ENCODE peak calls at places on chromosomes 16 and 17, in four cellular contexts. S is cardiac muscle cell, A is left ventricle myocardium inferior, U is RWPE1. T is an unnamed sample.

GRCh38 chr16:50478773-50479149 is 69.4 kb upstream of the NKD1 start:
- DNase-seq in S (no peak), U (no peak), A (no peak), T (no peak)

GRCh38 chr17:49741009-49741691 is 22.8 kb downstream of the FAM117A start:
- DNase-seq in U (no peak), S (peak; percentile 36), A (no peak), T (no peak)

GRCh38 chr16:1614226-1615102 is 2.3 kb downstream of the CRAMP1 start:
- DNase-seq in A (no peak), U (peak; percentile 57), S (peak; percentile 56), T (peak; percentile 84)

GRCh38 chr16:31421587-31421986 is 6.6 kb downstream of the COX6A2 start:
- DNase-seq in U (no peak), A (no peak), S (no peak), T (no peak)

GRCh38 chr16:81711609-81712329 is 67.3 kb upstream of the PLCG2 start:
- DNase-seq in S (peak; percentile 94), A (peak; percentile 8), U (peak; percentile 86), T (peak; percentile 86)

GRCh38 chr16:84557504-84557903 is 53.0 kb upstream of the MEAK7 start:
- DNase-seq in U (no peak), A (no peak), S (no peak), T (no peak)

GRCh38 chr16:66649636-66650205 is 45.2 kb downstream of the CMTM3 start:
- DNase-seq in A (no peak), S (no peak), U (no peak), T (no peak)

GRCh38 chr16:46894011-46894672 is 10.0 kb downstream of the GPT2 start:
- DNase-seq in A (peak; percentile 53), S (peak; percentile 68), U (no peak), T (no peak)

GRCh38 chr17:8105957-8106398 is 12.3 kb downstream of the ALOXE3 start:
- DNase-seq in A (no peak), U (peak; percentile 58), S (peak; percentile 69), T (no peak)

GRCh38 chr17:57940653-57941329 is 14.4 kb downstream of the CUEDC1 start:
- DNase-seq in S (no peak), A (no peak), U (no peak), T (no peak)

GRCh38 chr17:64622931-64623654 is 39.0 kb downstream of the SMURF2 start:
- DNase-seq in S (peak; percentile 72), A (no peak), U (peak; percentile 85), T (no peak)

GRCh38 chr17:76738468-76738850 is 540 bp downstream of the MFSD11 start:
- DNase-seq in A (no peak), S (no peak), U (no peak), T (no peak)

GRCh38 chr16:84084570-84085270 is 32.0 kb downstream of the MBTPS1 start:
- DNase-seq in A (peak; percentile 41), S (peak; percentile 72), U (peak; percentile 79), T (no peak)

GRCh38 chr17:41579484-41580243 is 7.0 kb downstream of the KRT14 start:
- DNase-seq in A (peak; percentile 59), U (peak; percentile 89), S (peak; percentile 81), T (peak; percentile 83)

GRCh38 chr17:47791025-47791424 is 30.6 kb downstream of the OSBPL7 start:
- DNase-seq in U (no peak), S (no peak), A (no peak), T (no peak)

GRCh38 chr17:47785538-47786123 is 36.0 kb downstream of the OSBPL7 start:
- DNase-seq in A (no peak), S (peak; percentile 55), U (no peak), T (no peak)

GRCh38 chr17:47792979-47793378 is 28.6 kb downstream of the OSBPL7 start:
- DNase-seq in S (no peak), A (no peak), U (no peak), T (no peak)

GRCh38 chr17:47792457-47792856 is 29.1 kb downstream of the OSBPL7 start:
- DNase-seq in S (no peak), U (no peak), A (no peak), T (no peak)

DNA sequence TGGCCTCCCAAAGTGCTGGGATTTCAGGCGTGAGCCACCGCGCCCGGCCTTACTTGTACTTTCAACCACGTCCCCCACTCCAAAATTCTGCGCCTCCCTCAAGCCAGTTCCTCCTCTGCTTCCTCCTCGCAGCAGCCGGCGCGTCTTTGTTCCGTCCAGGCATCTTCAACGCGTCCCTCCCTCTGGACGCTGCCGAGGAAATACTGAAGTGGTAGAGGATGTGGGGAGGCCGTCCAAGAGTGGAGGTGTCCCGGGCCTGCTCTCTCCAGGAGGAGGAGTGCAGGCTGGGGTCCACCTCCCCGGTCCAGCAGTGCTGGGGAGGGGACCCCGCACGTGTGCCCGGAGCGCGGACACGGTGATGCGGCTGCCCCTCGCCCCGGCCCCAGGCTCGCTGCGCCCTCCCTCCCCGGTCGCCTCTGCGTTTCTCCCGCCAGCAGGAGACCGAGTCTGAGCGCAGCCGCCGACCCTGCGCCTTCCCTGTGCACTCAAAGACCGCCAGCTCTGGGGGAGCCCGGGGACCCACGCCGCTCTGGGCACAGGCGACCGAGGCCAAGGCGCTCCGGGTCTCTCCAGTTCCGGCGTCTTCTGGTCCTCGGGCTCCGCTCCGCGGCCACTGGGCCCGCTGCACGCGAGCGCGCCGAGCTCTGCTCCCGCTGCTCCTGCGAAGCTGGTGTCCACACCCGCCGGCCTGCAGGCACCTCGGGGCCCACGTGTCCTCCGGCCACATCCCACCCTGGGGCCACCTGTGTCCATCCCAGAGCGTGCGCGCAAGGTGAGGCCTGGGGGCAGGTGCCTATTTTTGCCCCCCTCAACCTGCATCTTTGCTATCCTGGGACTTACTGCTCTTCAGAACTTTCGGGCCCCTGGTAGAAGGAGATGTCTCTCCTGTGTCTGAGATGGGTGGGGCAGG is 31.7 kb downstream of the OSBPL7 start:
- DNase-seq in S (peak; percentile 60), U (peak; percentile 57), A (peak; percentile 47), T (peak; percentile 86)
- TF ChIP-seq CTCF in S (peak; percentile 57), U (peak; percentile 76), A (peak; percentile 64), T (peak; percentile 41)

DNA sequence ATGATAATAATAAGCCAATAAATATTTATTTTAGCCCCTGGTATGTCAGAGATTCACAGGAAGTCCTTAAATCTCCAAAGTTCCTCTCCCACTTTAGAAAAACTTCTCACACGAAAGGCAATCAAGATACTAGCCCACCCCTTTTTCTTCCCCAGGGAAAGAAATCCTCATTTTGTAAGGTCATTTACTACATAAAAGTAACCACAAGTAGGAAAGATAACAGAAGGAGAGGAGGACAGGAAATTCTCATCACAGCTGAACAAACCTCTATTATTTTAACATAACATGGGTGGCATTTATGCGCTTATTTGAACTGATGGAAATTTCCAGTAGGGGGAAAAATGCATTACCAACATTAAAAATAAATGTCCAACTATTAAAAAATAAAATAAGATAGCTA is 3.4 kb downstream of the FAM222B start:
- DNase-seq in A (no peak), U (no peak), S (peak; percentile 55), T (no peak)
- TF ChIP-seq CTCF in A (no peak), U (no peak), S (no peak), T (no peak)

GRCh38 chr16:3264137-3265036 is 8.0 kb upstream of the MEFV start:
- DNase-seq in U (peak; percentile 96), S (peak; percentile 99), A (peak; percentile 96), T (peak; percentile 99)
- TF ChIP-seq CTCF in U (no peak), S (peak; percentile 26), A (peak; percentile 43), T (no peak)

DNA sequence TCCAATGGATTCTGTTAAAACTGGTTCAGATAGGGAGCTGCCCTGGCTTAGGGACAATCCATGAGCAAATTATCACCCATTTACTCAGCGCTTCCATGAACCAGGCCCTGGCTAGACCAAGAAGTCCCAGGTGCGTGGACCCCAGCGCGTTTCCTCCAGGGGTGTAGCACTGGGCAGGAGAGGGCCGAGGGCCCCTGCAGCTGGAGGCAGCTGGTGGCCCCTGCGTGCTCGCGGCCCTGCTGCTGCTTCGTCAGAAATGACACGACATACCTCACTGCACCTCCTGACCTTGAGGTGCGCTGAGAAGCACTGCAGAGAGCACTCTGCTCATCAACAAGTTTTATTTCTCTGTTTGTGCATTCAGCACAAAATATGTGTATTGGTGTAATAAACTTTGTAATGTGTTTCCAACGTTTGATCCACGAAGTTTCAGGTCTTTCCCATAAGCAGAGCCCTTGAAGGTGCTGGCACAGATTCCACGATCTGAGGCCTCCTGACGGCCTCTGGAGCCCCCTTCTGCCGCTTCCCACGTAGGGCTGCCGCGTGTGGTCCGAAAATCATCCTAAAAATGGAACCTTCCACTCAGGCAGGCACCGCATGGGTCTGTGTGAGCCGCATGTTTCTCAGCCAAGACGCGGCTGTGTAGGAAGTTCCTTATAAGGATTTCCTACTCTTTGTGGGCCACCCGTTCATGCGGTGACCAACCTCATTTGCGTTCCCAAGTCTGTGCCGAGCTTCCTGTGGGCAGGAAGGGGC is 50.8 kb upstream of the ZCCHC14 start:
- DNase-seq in A (no peak), S (peak; percentile 43), U (no peak), T (no peak)
- TF ChIP-seq CTCF in A (no peak), S (peak; percentile 14), U (no peak), T (no peak)